ENCODE peak calls at places on chromosomes 13 and 19, in five cellular contexts. One of them, this sample, is unnamed.

GRCh38 chr19:824885-825284 is 2.8 kb upstream of the AZU1 start:
- ATAC-seq in aorta: no peak
- ATAC-seq in stimulated activated naive CD8-positive, alpha-beta T cell treated with anti-CD3 and anti-CD28 coated beads, Interleukin-15, Interleukin-2, amounts not matched to agents 100 U/mL and 50 U/mL, for 24 hours: no peak
- ATAC-seq in activated naive CD8-positive, alpha-beta T cell treated with anti-CD3 and anti-CD28 coated beads, Interleukin-2, amount 50 U/mL, for 24 hours: no peak
- ATAC-seq in esophagus mucosa: no peak
- ATAC-seq in this sample: no peak

GRCh38 chr13:101579291-101579802 is 126.9 kb downstream of the ITGBL1 start:
- ATAC-seq in aorta: no peak
- ATAC-seq in stimulated activated naive CD8-positive, alpha-beta T cell treated with anti-CD3 and anti-CD28 coated beads, Interleukin-15, Interleukin-2, amounts not matched to agents 100 U/mL and 50 U/mL, for 24 hours: no peak
- ATAC-seq in activated naive CD8-positive, alpha-beta T cell treated with anti-CD3 and anti-CD28 coated beads, Interleukin-2, amount 50 U/mL, for 24 hours: no peak
- ATAC-seq in esophagus mucosa: no peak
- ATAC-seq in this sample: no peak

GRCh38 chr19:17688853-17689595 is 870 bp upstream of the UNC13A start:
- ATAC-seq in aorta: no peak
- ATAC-seq in stimulated activated naive CD8-positive, alpha-beta T cell treated with anti-CD3 and anti-CD28 coated beads, Interleukin-15, Interleukin-2, amounts not matched to agents 100 U/mL and 50 U/mL, for 24 hours: no peak
- ATAC-seq in activated naive CD8-positive, alpha-beta T cell treated with anti-CD3 and anti-CD28 coated beads, Interleukin-2, amount 50 U/mL, for 24 hours: no peak
- ATAC-seq in esophagus mucosa: no peak
- ATAC-seq in this sample: no peak

GRCh38 chr13:41327994-41328778 is 17.1 kb downstream of the NAA16 start:
- ATAC-seq in aorta: no peak
- ATAC-seq in stimulated activated naive CD8-positive, alpha-beta T cell treated with anti-CD3 and anti-CD28 coated beads, Interleukin-15, Interleukin-2, amounts not matched to agents 100 U/mL and 50 U/mL, for 24 hours: peak
- ATAC-seq in activated naive CD8-positive, alpha-beta T cell treated with anti-CD3 and anti-CD28 coated beads, Interleukin-2, amount 50 U/mL, for 24 hours: peak
- ATAC-seq in esophagus mucosa: no peak
- ATAC-seq in this sample: no peak

GRCh38 chr19:30428856-30429255 is 56.7 kb downstream of the ZNF536 start:
- ATAC-seq in aorta: no peak
- ATAC-seq in stimulated activated naive CD8-positive, alpha-beta T cell treated with anti-CD3 and anti-CD28 coated beads, Interleukin-15, Interleukin-2, amounts not matched to agents 100 U/mL and 50 U/mL, for 24 hours: no peak
- ATAC-seq in activated naive CD8-positive, alpha-beta T cell treated with anti-CD3 and anti-CD28 coated beads, Interleukin-2, amount 50 U/mL, for 24 hours: no peak
- ATAC-seq in esophagus mucosa: no peak
- ATAC-seq in this sample: no peak

GRCh38 chr19:1284979-1285736 is 515 bp upstream of the EFNA2 start:
- ATAC-seq in aorta: no peak
- ATAC-seq in stimulated activated naive CD8-positive, alpha-beta T cell treated with anti-CD3 and anti-CD28 coated beads, Interleukin-15, Interleukin-2, amounts not matched to agents 100 U/mL and 50 U/mL, for 24 hours: no peak
- ATAC-seq in activated naive CD8-positive, alpha-beta T cell treated with anti-CD3 and anti-CD28 coated beads, Interleukin-2, amount 50 U/mL, for 24 hours: no peak
- ATAC-seq in esophagus mucosa: no peak
- ATAC-seq in this sample: no peak

GRCh38 chr13:73399347-73400216 is 340.8 kb downstream of the KLF5 start:
- ATAC-seq in aorta: no peak
- ATAC-seq in stimulated activated naive CD8-positive, alpha-beta T cell treated with anti-CD3 and anti-CD28 coated beads, Interleukin-15, Interleukin-2, amounts not matched to agents 100 U/mL and 50 U/mL, for 24 hours: no peak
- ATAC-seq in activated naive CD8-positive, alpha-beta T cell treated with anti-CD3 and anti-CD28 coated beads, Interleukin-2, amount 50 U/mL, for 24 hours: no peak
- ATAC-seq in esophagus mucosa: peak
- ATAC-seq in this sample: no peak

GRCh38 chr13:77767413-77767812 is 69.9 kb downstream of the SLAIN1 start:
- ATAC-seq in aorta: no peak
- ATAC-seq in stimulated activated naive CD8-positive, alpha-beta T cell treated with anti-CD3 and anti-CD28 coated beads, Interleukin-15, Interleukin-2, amounts not matched to agents 100 U/mL and 50 U/mL, for 24 hours: no peak
- ATAC-seq in activated naive CD8-positive, alpha-beta T cell treated with anti-CD3 and anti-CD28 coated beads, Interleukin-2, amount 50 U/mL, for 24 hours: no peak
- ATAC-seq in esophagus mucosa: no peak
- ATAC-seq in this sample: no peak

GRCh38 chr19:3466630-3467029 is 13.7 kb downstream of the SMIM24 start:
- ATAC-seq in aorta: peak
- ATAC-seq in stimulated activated naive CD8-positive, alpha-beta T cell treated with anti-CD3 and anti-CD28 coated beads, Interleukin-15, Interleukin-2, amounts not matched to agents 100 U/mL and 50 U/mL, for 24 hours: no peak
- ATAC-seq in activated naive CD8-positive, alpha-beta T cell treated with anti-CD3 and anti-CD28 coated beads, Interleukin-2, amount 50 U/mL, for 24 hours: no peak
- ATAC-seq in esophagus mucosa: no peak
- ATAC-seq in this sample: no peak

GRCh38 chr19:30664358-30665058 is 292.3 kb downstream of the ZNF536 start:
- ATAC-seq in aorta: peak
- ATAC-seq in stimulated activated naive CD8-positive, alpha-beta T cell treated with anti-CD3 and anti-CD28 coated beads, Interleukin-15, Interleukin-2, amounts not matched to agents 100 U/mL and 50 U/mL, for 24 hours: no peak
- ATAC-seq in activated naive CD8-positive, alpha-beta T cell treated with anti-CD3 and anti-CD28 coated beads, Interleukin-2, amount 50 U/mL, for 24 hours: no peak
- ATAC-seq in esophagus mucosa: peak
- ATAC-seq in this sample: no peak

GRCh38 chr13:78609464-78610205 is 6.3 kb upstream of the POU4F1 start:
- ATAC-seq in aorta: peak
- ATAC-seq in stimulated activated naive CD8-positive, alpha-beta T cell treated with anti-CD3 and anti-CD28 coated beads, Interleukin-15, Interleukin-2, amounts not matched to agents 100 U/mL and 50 U/mL, for 24 hours: no peak
- ATAC-seq in activated naive CD8-positive, alpha-beta T cell treated with anti-CD3 and anti-CD28 coated beads, Interleukin-2, amount 50 U/mL, for 24 hours: no peak
- ATAC-seq in esophagus mucosa: peak
- ATAC-seq in this sample: no peak

This sample was measured in activated T-helper 17 cell treated with anti-CD3 and anti-CD28 coated beads, Interleukin-2, amount 50 U/mL, for 72 hours.